ENCODE peak calls at places on chromosome 4, in nine cellular contexts. Q is endothelial cell of umbilical vein; B is IMR-90; L is transverse colon; Y is tibial artery; A is CD4-positive, alpha-beta T cell; Z is neural progenitor cell; U is right atrium auricular region; N is left ventricle myocardium inferior. R is an unnamed sample. For H3K9me3 and H3K27me3, the result is how much of the 10 kb centered on the place peaks cover.

GRCh38 chr4:18128241-18128640 is 106.7 kb upstream of the LCORL start:
- DNase-seq in A (no peak), Q (no peak), Y (no peak), U (no peak), Z (no peak), B (no peak), L (no peak), N (no peak), R (no peak)

GRCh38 chr4:80184053-80184790 is 13.1 kb upstream of the PRDM8 start:
- DNase-seq in A (peak), Z (peak), Y (peak), N (peak), B (peak), Q (peak), L (peak), U (peak), R (no peak)

GRCh38 chr4:38160487-38161207 is 200.4 kb downstream of the PTTG2 start:
- DNase-seq in B (peak), Y (peak), N (no peak), U (peak), A (peak), Z (peak), L (peak), Q (peak), R (peak)

GRCh38 chr4:68359508-68359907 is 9.6 kb upstream of the YTHDC1 start:
- DNase-seq in A (no peak), Q (no peak), L (no peak), U (no peak), B (no peak), Z (no peak), N (no peak), Y (no peak), R (no peak)

GRCh38 chr4:88382621-88383020 is 4.0 kb downstream of the HERC6 start:
- DNase-seq in N (no peak), Y (no peak), U (peak), A (peak), L (no peak), B (no peak), Q (no peak), Z (no peak), R (no peak)

GRCh38 chr4:183659029-183659870 is at the start of the genes RWDD4 and TRAPPC11:
- DNase-seq in Y (peak), Z (peak), N (peak), Q (peak), L (peak), A (peak), U (peak), B (peak), R (peak)

GRCh38 chr4:30537462-30537861 is 182.7 kb upstream of the PCDH7 start:
- DNase-seq in A (no peak), Q (peak), U (no peak), N (no peak), B (peak), Y (no peak), Z (no peak), L (peak), R (peak)

GRCh38 chr4:1358421-1359160 is 11.6 kb downstream of the UVSSA start:
- DNase-seq in Y (no peak), N (no peak), A (no peak), B (no peak), L (no peak), Q (no peak), U (no peak), Z (no peak), R (no peak)

GRCh38 chr4:20532871-20533870 is 167.1 kb upstream of the PACRGL start:
- DNase-seq in U (no peak), N (no peak), B (peak), Z (no peak), Q (no peak), L (no peak), Y (no peak), A (no peak), R (no peak)

GRCh38 chr4:57095245-57095644 is 14.9 kb downstream of the IGFBP7 start:
- DNase-seq in A (no peak), Y (no peak), B (no peak), L (no peak), Z (no peak), Q (no peak), U (no peak), N (no peak), R (no peak)

GRCh38 chr4:8346838-8347605 is 77.5 kb downstream of the HTRA3 start:
- DNase-seq in Y (peak), Z (no peak), N (peak), A (no peak), U (no peak), L (peak), B (no peak), Q (peak), R (no peak)

GRCh38 chr4:40316782-40317635 is 18.1 kb upstream of the CHRNA9 start:
- DNase-seq in A (peak), Y (no peak), N (no peak), L (peak), Q (peak), B (peak), U (no peak), Z (peak), R (peak)

GRCh38 chr4:132417220-132417619 is 731.9 kb upstream of the PCDH10 start:
- DNase-seq in Z (peak), A (no peak), Q (no peak), Y (no peak), U (no peak), B (no peak), L (no peak), N (no peak), R (no peak)
- H3K9me3 ChIP-seq in Z (under half), A (under half), Q (under half), Y (under half), U (under half), B (under half), L (under half), N (under half), R (under half)

DNA sequence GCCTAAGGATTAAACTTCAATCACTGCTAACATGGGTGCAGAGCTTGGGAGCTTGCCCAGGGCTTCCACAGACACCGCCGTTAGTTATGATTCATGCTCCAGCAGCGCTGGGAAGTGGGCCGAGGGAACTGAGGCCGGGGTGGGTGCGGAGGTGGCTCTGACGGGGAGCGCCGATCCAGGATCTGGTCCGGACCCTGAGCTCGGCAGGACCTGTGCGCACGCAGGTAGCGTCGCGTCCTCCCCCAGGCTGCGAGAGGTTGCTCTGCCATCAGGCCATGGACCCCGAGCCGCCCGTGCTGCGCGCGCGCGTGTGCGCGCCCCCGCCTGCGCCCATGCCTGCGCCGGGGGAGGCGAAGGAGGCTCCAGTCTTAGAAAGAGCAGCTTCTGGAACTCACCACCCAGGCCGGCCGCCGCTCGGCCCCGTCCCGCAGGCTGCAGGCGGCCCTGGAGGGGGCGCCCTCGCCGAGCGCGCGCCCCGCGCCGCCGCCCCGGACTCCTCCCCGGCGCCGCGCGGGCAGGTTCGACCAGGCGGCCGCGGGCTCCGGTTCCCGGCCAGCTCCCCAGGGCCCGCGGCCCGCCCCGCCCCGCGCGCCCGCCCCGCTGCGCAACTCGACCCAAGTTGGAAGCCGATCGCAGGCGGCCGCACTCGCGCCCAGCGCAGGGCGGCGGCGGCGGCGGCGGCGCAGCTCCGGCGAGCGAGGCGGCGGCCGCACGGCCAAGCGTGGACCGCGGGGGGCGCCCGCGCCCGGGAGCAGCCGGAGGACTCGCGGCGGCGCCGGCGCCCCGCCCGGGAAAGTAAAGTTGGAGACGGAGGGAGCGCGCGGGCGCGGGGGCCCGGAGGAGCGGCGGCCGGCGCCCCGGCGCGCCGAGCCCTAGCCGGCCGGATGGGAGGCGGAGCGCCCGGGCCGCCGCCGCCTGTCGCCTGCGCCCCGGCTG is 646 bp upstream of the ADRA2C start:
- DNase-seq in Y (peak), U (no peak), B (peak), A (no peak), Q (no peak), L (no peak), N (peak), Z (peak), R (no peak)
- H3K27me3 ChIP-seq in Y (under half), U (under half), B (half or more), A (under half), Q (under half), L (half or more), N (half or more), Z (half or more), R (under half)

DNA sequence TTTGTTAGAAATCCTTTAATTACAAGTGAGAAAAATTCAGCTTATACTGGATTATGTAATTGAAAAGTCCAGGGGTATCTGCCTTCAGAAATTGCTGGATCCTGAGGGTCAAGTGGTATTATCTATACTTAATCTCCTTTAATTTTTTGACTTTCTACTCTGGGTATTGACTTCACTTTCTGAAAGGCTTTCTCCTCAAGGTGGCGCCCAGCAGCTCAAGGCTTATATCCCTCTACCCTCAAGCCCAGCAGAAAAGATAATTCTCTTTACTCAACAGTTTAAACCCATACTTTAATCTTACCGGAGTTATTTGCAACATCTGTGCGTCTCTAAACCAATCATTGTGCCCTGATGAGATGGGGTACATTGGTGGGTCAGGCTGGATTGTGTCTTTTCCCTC is 129.5 kb downstream of the LARP7 start:
- DNase-seq in U (no peak), A (no peak), Q (no peak), Z (peak), Y (peak), B (peak), N (no peak), L (no peak), R (no peak)
- TF ChIP-seq CTCF in U (peak), A (no peak), Q (no peak), Z (peak), Y (no peak), B (peak), N (peak), L (no peak), R (peak)

DNA sequence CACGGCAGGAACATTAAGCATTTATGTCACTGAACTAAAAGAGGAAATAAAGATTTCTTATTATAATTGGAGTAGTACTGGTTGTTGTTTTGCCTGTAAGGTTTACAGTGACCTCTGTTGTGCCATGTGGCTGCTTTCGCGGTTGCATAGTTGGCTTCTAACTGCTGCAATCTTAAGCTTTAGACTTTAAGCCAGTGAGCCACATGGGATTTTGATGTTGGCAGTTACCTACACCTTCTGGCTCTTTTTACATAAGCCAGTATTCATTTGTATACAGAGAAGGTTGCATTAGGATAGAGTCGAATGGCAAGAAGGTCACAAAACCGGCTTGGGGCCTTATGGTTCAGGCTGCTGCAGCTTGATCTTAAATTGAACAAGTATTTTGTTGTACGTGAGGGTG is 1311.6 kb downstream of the RAPGEF2 start:
- DNase-seq in U (no peak), Z (no peak), N (no peak), Y (no peak), B (no peak), A (no peak), L (no peak), Q (no peak), R (no peak)
- H3K9me3 ChIP-seq in U (under half), Z (under half), N (under half), Y (under half), B (under half), A (under half), L (under half), Q (under half), R (under half)

DNA sequence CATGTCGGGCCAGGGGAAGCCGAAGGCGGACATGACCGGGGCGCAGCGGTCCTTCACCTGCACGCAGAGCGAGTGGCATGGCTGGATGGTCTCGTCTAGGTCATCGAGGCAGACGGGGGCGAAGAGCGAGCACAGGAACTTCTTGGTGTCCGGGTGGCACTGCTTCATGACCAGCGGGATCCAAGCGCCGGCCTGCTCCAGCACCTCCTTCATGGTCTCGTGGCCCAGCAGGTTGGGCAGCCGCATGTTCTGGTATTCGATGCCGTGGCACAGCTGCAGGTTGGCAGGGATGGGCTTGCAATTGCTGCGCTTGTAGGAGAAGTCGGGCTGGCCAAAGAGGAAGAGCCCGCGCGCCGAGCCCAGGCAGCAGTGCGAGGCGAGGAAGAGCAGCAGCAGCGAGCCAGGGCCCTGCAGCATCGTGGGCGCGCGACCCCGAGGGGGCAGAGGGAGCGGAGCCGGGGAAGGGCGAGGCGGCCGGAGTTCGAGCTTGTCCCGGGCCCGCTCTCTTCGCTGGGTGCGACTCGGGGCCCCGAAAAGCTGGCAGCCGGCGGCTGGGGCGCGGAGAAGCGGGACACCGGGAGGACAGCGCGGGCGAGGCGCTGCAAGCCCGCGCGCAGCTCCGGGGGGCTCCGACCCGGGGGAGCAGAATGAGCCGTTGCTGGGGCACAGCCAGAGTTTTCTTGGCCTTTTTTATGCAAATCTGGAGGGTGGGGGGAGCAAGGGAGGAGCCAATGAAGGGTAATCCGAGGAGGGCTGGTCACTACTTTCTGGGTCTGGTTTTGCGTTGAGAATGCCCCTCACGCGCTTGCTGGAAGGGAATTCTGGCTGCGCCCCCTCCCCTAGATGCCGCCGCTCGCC is at the start of gene SFRP2:
- DNase-seq in U (no peak), B (no peak), A (no peak), Z (peak), L (no peak), N (no peak), Y (peak), Q (no peak), R (no peak)
- H3K27me3 ChIP-seq in U (under half), B (half or more), A (half or more), Z (under half), L (half or more), N (half or more), Y (half or more), Q (half or more), R (half or more)

R was measured in AG04450.